ENCODE peak calls at places on chromosome 15, in nine cellular contexts. O is G401; S is CD8-positive, alpha-beta T cell; Z is HAP-1; E is AG04449; V is cardiac fibroblast; P is NCI-H446; W is EH; N is effector CD4-positive, alpha-beta T cell. J is an unnamed sample.

GRCh38 chr15:93479679-93480078 is 390.7 kb upstream of the RGMA start:
- DNase-seq in O (no peak), W (no peak), S (no peak), P (no peak), Z (no peak), V (no peak), E (no peak), N (no peak), J (no peak)

GRCh38 chr15:31401282-31401681 is 74.6 kb downstream of the KLF13 start:
- DNase-seq in N (no peak), W (no peak), P (no peak), Z (no peak), O (no peak), V (no peak), E (no peak), S (no peak), J (no peak)

GRCh38 chr15:70466895-70467529 is 296.3 kb downstream of the UACA start:
- DNase-seq in S (peak; percentile 71), Z (peak; percentile 77), P (peak; percentile 9), O (peak; percentile 64), E (no peak), V (peak; percentile 77), N (no peak), W (peak; percentile 66), J (peak; percentile 69)

GRCh38 chr15:25416693-25417092 is 22.1 kb downstream of the UBE3A start:
- DNase-seq in E (no peak), O (peak; percentile 40), V (no peak), Z (no peak), S (no peak), N (no peak), P (no peak), W (no peak), J (no peak)

GRCh38 chr15:54150255-54150654 is 172.0 kb downstream of the UNC13C start:
- DNase-seq in N (no peak), E (no peak), P (no peak), O (no peak), W (no peak), S (no peak), V (no peak), Z (no peak), J (peak; percentile 71)

GRCh38 chr15:95196176-95196915 is 965.0 kb downstream of the MCTP2 start:
- DNase-seq in O (no peak), N (no peak), V (no peak), E (no peak), P (no peak), Z (no peak), W (no peak), S (no peak), J (no peak)

GRCh38 chr15:71538181-71538580 is 272.2 kb upstream of the NR2E3 start:
- DNase-seq in W (no peak), V (no peak), P (no peak), N (no peak), Z (no peak), S (no peak), O (no peak), E (no peak), J (peak; percentile 23)

GRCh38 chr15:48298914-48299313 is 32.3 kb upstream of the DUT start:
- DNase-seq in S (no peak), O (no peak), Z (peak; percentile 53), N (no peak), P (no peak), E (no peak), W (no peak), V (no peak), J (no peak)

GRCh38 chr15:67771201-67771600 is 54.1 kb upstream of the SKOR1 start:
- DNase-seq in E (no peak), O (no peak), W (no peak), P (no peak), Z (peak; percentile 58), N (no peak), S (no peak), V (no peak), J (no peak)

GRCh38 chr15:45645026-45645980 is 10.5 kb downstream of the SQOR start:
- DNase-seq in Z (no peak), O (peak; percentile 4), P (no peak), E (peak; percentile 65), S (no peak), W (peak; percentile 87), V (peak; percentile 91), N (no peak), J (peak; percentile 85)

GRCh38 chr15:22960587-22960986 is 19.6 kb downstream of the CYFIP1 start:
- DNase-seq in S (no peak), P (no peak), W (no peak), E (no peak), N (no peak), Z (no peak), V (no peak), O (no peak), J (no peak)

GRCh38 chr15:66730168-66731014 is 28.4 kb downstream of the SMAD6 start:
- DNase-seq in Z (no peak), P (no peak), O (no peak), W (peak; percentile 75), S (no peak), V (no peak), N (no peak), E (no peak), J (peak; percentile 75)

GRCh38 chr15:55868707-55869106 is 124.7 kb downstream of the NEDD4 start:
- DNase-seq in W (no peak), E (no peak), P (no peak), Z (no peak), V (no peak), N (no peak), O (no peak), S (no peak), J (peak; percentile 12)

GRCh38 chr15:80999623-81000036 is 1.1 kb upstream of the TLNRD1 start:
- DNase-seq in S (peak; percentile 70), E (no peak), O (no peak), P (no peak), W (no peak), V (no peak), N (peak; percentile 35), Z (no peak), J (no peak)

GRCh38 chr15:40048155-40048792 is 9.3 kb upstream of the SRP14 start:
- DNase-seq in V (no peak), S (peak; percentile 72), O (no peak), W (no peak), N (no peak), E (no peak), Z (no peak), P (no peak), J (no peak)

GRCh38 chr15:100958326-100959065 is 39.3 kb downstream of the LRRK1 start:
- DNase-seq in W (peak; percentile 86), E (no peak), S (no peak), V (peak; percentile 37), N (no peak), O (no peak), Z (no peak), P (no peak), J (peak; percentile 76)

GRCh38 chr15:42155546-42156265 is 730 bp downstream of the PLA2G4F start:
- DNase-seq in O (no peak), N (no peak), E (no peak), V (no peak), P (no peak), W (no peak), S (no peak), Z (no peak), J (no peak)

GRCh38 chr15:25663515-25663914 is 199.6 kb downstream of the ATP10A start:
- DNase-seq in W (no peak), V (no peak), P (no peak), S (no peak), Z (no peak), N (no peak), O (no peak), E (no peak), J (no peak)

GRCh38 chr15:42036991-42037390 is 16.1 kb upstream of the PLA2G4E start:
- DNase-seq in O (no peak), V (no peak), S (no peak), E (no peak), W (no peak), N (no peak), Z (no peak), P (no peak), J (no peak)

GRCh38 chr15:70617076-70617910 is 146.1 kb downstream of the UACA start:
- DNase-seq in W (peak; percentile 62), O (no peak), Z (no peak), S (no peak), E (no peak), V (peak; percentile 29), N (no peak), P (no peak), J (no peak)

GRCh38 chr15:70440416-70441138 is 322.8 kb downstream of the UACA start:
- DNase-seq in S (no peak), Z (no peak), E (no peak), N (no peak), V (no peak), W (no peak), O (no peak), P (no peak), J (no peak)